ENCODE peak calls at places on chromosomes 5 and 9, in eight cellular contexts. N is astrocyte, B is A549, R is IMR-90, D is HCT116, Z is OCI-LY7, L is Karpas-422, T is GM23338. G is an unnamed sample.

GRCh38 chr9:124602632-124603031 is 95.4 kb upstream of the NR5A1 start:
- DNase-seq in T (no peak), N (no peak), L (no peak), Z (no peak), D (no peak), R (no peak), B (no peak), G (no peak)

GRCh38 chr9:135329571-135330306 is 149.8 kb upstream of the PPP1R26 start:
- DNase-seq in N (no peak), D (no peak), R (no peak), B (no peak), Z (no peak), T (peak), L (no peak), G (peak)

GRCh38 chr5:116699348-116699747 is 124.7 kb upstream of the SEMA6A start:
- DNase-seq in L (no peak), Z (no peak), N (no peak), R (no peak), T (no peak), B (no peak), D (no peak), G (no peak)

GRCh38 chr5:122089096-122089495 is 11.0 kb upstream of the LOX start:
- DNase-seq in R (no peak), D (no peak), Z (no peak), T (no peak), N (peak), L (no peak), B (no peak), G (no peak)

GRCh38 chr9:120841930-120842684 is 615 bp downstream of the PSMD5 start:
- DNase-seq in T (peak), D (no peak), N (peak), L (peak), Z (peak), B (peak), R (peak), G (no peak)

GRCh38 chr9:37033141-37033540 is 927 bp downstream of the PAX5 start:
- DNase-seq in D (no peak), Z (no peak), B (no peak), T (no peak), N (no peak), L (peak), R (no peak), G (no peak)

GRCh38 chr9:128072144-128073021 is 4.4 kb downstream of the SLC25A25 start:
- DNase-seq in R (peak), T (no peak), N (peak), D (no peak), B (no peak), Z (peak), L (peak), G (no peak)

GRCh38 chr9:14006586-14007198 is 307.2 kb downstream of the NFIB start:
- DNase-seq in D (no peak), N (peak), R (no peak), T (no peak), B (no peak), Z (no peak), L (no peak), G (peak)

GRCh38 chr9:37529111-37529510 is 43.4 kb downstream of the POLR1E start:
- DNase-seq in T (no peak), B (no peak), D (no peak), N (peak), Z (peak), L (no peak), R (no peak), G (no peak)

GRCh38 chr5:139514486-139514856 is 31.9 kb upstream of the STING1 start:
- DNase-seq in N (no peak), B (no peak), L (no peak), T (no peak), R (no peak), Z (no peak), D (no peak), G (no peak)

GRCh38 chr9:596701-597100 is 244.8 kb upstream of the DMRT1 start:
- DNase-seq in L (no peak), N (no peak), T (no peak), R (no peak), Z (no peak), D (no peak), B (no peak), G (no peak)

GRCh38 chr5:176583076-176583475 is 26.9 kb downstream of the GPRIN1 start:
- DNase-seq in B (no peak), D (no peak), R (peak), Z (no peak), L (no peak), N (no peak), T (no peak), G (no peak)

GRCh38 chr5:150654181-150654580 is 6.9 kb upstream of the MYOZ3 start:
- DNase-seq in Z (no peak), R (no peak), T (no peak), L (peak), B (no peak), N (no peak), D (no peak), G (no peak)

GRCh38 chr5:158951461-158951860 is 148.3 kb downstream of the EBF1 start:
- DNase-seq in L (peak), R (no peak), Z (no peak), B (no peak), N (no peak), D (no peak), T (no peak), G (no peak)

GRCh38 chr5:158953929-158954534 is 145.7 kb downstream of the EBF1 start:
- DNase-seq in L (peak), N (no peak), D (no peak), T (no peak), R (no peak), Z (peak), B (no peak), G (no peak)

GRCh38 chr5:158955636-158956035 is 144.1 kb downstream of the EBF1 start:
- DNase-seq in T (no peak), D (no peak), B (no peak), Z (peak), N (no peak), L (peak), R (no peak), G (no peak)

GRCh38 chr5:158951951-158952545 is 147.7 kb downstream of the EBF1 start:
- DNase-seq in L (peak), R (no peak), N (no peak), B (no peak), D (no peak), Z (no peak), T (peak), G (peak)

DNA sequence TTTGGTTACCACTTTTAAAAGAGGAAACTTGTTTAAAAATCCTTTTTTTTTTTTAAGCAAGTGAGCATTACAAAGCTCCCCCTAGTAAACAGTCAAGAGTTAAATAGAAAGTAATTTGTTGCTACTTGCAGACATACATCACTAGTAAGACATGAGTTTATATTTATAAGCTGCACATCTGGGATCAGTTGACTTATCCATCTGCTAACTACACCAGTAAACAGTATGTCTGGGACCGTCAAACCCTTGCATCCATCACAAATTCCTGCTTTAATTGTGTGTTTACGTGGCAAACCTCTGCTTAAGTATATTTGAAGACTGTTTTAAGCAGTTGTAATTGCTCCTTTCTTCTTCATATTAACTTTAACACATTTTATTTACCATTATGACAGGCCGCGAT is 146.8 kb downstream of the EBF1 start:
- DNase-seq in Z (peak), T (no peak), R (peak), B (no peak), N (no peak), L (peak), D (no peak), G (no peak)
- H3K4me2 ChIP-seq in Z (peak), T (no peak), R (no peak), B (no peak), N (no peak), L (peak), D (no peak), G (no peak)

GRCh38 chr5:95949810-95950209 is 11.8 kb downstream of the ELL2 start:
- DNase-seq in B (no peak), N (no peak), R (no peak), D (no peak), T (no peak), Z (no peak), L (no peak), G (no peak)
- H3K4me2 ChIP-seq in B (peak), N (no peak), R (peak), D (no peak), T (no peak), Z (no peak), L (no peak), G (no peak)

GRCh38 chr5:129768715-129769114 is 20.8 kb downstream of the MINAR2 start:
- DNase-seq in T (no peak), L (no peak), N (no peak), Z (no peak), R (no peak), B (no peak), D (no peak), G (no peak)
- H3K4me2 ChIP-seq in T (no peak), L (no peak), N (no peak), Z (no peak), R (no peak), B (no peak), D (no peak), G (no peak)

DNA sequence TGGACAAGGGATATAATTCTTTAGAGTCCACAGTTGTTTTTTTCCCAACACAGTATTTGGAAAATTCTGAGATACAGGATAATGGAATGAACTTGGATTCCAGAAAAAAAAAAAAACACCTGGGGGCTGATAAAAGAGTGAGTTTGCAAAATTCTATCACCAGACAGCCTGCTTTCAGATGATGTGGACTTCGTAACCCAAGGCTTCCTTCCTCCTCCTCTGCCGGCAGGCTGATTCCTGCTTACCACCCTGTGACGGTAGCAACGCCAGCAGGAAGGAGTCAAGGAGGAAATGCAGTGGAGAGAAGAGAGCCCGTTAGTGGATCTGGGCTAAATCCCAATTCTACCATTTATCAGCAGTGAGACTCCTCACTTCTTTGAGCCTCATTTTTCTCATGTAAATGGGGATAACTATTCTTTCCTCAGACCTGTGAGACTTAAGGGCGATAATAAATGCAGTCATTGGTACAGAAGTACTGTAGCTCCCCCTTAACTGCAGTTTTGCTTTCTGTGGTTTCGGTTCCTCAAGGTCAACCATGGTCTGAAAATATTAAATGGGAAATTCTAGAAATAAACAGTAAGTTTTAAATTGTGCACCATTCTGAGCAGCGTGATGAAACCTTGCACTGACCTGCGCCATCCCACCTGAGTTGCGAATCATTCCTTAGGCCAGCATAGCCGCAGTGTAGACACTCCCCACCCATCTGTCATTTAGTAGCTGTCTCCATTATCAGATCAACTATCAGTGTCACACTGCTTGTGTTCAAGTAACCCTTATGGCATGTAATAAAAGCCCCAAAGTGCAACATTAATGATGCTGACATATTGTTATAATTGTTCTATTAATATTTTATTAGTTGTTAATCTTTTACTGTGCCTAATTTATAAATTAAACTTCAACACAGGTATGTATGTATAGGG is 71.4 kb downstream of the DCP2 start:
- DNase-seq in N (no peak), B (no peak), L (peak), Z (peak), D (no peak), T (no peak), R (no peak), G (no peak)
- H3K4me2 ChIP-seq in N (peak), B (peak), L (peak), Z (peak), D (peak), T (no peak), R (no peak), G (no peak)

DNA sequence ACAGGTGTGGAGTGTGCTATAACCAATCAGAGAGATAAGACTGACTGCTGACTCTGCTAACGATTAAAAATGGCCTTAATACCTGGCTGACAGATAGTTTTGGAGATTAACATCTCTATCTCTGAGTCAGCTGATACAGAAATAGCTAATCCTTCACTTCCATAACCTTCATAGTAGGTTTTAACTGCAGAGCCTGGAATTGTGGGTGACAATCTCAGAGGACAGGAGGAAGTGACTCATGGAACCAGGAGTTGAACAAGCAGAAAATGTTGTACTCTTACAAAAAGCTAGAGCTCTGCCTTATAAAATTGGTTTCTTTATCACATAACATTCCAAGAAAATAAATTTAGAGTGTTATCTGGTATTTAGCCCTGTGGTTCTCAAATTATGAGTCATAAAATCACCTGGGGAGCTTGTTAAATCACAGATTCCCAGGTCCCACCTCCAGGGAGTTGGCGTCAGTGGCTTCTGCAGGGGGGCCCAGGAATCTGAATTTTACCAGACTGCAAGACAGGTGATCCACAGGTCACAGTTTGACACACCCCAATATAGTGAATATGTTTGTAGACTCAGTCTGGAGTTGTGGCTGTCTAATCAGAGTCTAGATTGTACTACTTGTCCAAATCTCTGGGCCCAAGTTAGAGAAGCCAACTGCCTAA is 44.4 kb upstream of the AFAP1L1 start:
- DNase-seq in R (peak), B (no peak), N (peak), D (peak), T (no peak), Z (no peak), L (no peak), G (no peak)
- H3K4me2 ChIP-seq in R (peak), B (peak), N (peak), D (peak), T (no peak), Z (no peak), L (no peak), G (no peak)